ENCODE peak calls at places on chromosomes 13 and 19, in seven cellular contexts. One of them, this sample, is unnamed.

GRCh38 chr19:12872255-12872654 is 9.0 kb downstream of the DNASE2 start:
- DNase-seq in dorsolateral prefrontal cortex: no peak
- DNase-seq in OCI-LY7: no peak
- DNase-seq in uterus: no peak
- DNase-seq in adrenal gland: no peak
- DNase-seq in cardiac muscle cell: no peak
- DNase-seq in thoracic aorta: no peak
- DNase-seq in this sample: no peak

GRCh38 chr19:50190439-50190891 is 13.0 kb upstream of the MYH14 start:
- DNase-seq in thoracic aorta: no peak
- DNase-seq in OCI-LY7: no peak
- DNase-seq in adrenal gland: no peak
- DNase-seq in cardiac muscle cell: no peak
- DNase-seq in dorsolateral prefrontal cortex: no peak
- DNase-seq in uterus: no peak
- DNase-seq in this sample: no peak

GRCh38 chr13:107865643-107866006 is 349.7 kb downstream of the LIG4 start:
- DNase-seq in dorsolateral prefrontal cortex: no peak
- DNase-seq in adrenal gland: no peak
- DNase-seq in thoracic aorta: no peak
- DNase-seq in uterus: no peak
- DNase-seq in cardiac muscle cell: peak; percentile 29
- DNase-seq in OCI-LY7: no peak
- DNase-seq in this sample: no peak

GRCh38 chr13:102566513-102566912 is 30.3 kb upstream of the TPP2 start:
- DNase-seq in uterus: no peak
- DNase-seq in OCI-LY7: no peak
- DNase-seq in cardiac muscle cell: no peak
- DNase-seq in adrenal gland: no peak
- DNase-seq in dorsolateral prefrontal cortex: no peak
- DNase-seq in thoracic aorta: no peak
- DNase-seq in this sample: no peak

GRCh38 chr13:80276371-80277289 is 64.3 kb downstream of the SPRY2 start:
- DNase-seq in uterus: no peak
- DNase-seq in adrenal gland: no peak
- DNase-seq in dorsolateral prefrontal cortex: no peak
- DNase-seq in thoracic aorta: no peak
- DNase-seq in OCI-LY7: no peak
- DNase-seq in cardiac muscle cell: peak; percentile 33
- DNase-seq in this sample: no peak

GRCh38 chr19:2634228-2634951 is 68.1 kb downstream of the GNG7 start:
- DNase-seq in dorsolateral prefrontal cortex: no peak
- DNase-seq in thoracic aorta: peak; percentile 63
- DNase-seq in OCI-LY7: no peak
- DNase-seq in cardiac muscle cell: peak; percentile 88
- DNase-seq in uterus: no peak
- DNase-seq in adrenal gland: no peak
- DNase-seq in this sample: peak; percentile 65

GRCh38 chr13:73440296-73440895 is 381.6 kb downstream of the KLF5 start:
- DNase-seq in cardiac muscle cell: no peak
- DNase-seq in adrenal gland: no peak
- DNase-seq in thoracic aorta: no peak
- DNase-seq in uterus: no peak
- DNase-seq in dorsolateral prefrontal cortex: no peak
- DNase-seq in OCI-LY7: peak; percentile 25
- DNase-seq in this sample: no peak

GRCh38 chr13:55652657-55653056 is 1488.1 kb upstream of the PRR20A start:
- DNase-seq in dorsolateral prefrontal cortex: no peak
- DNase-seq in adrenal gland: no peak
- DNase-seq in uterus: no peak
- DNase-seq in OCI-LY7: no peak
- DNase-seq in cardiac muscle cell: no peak
- DNase-seq in thoracic aorta: no peak
- DNase-seq in this sample: no peak

GRCh38 chr13:100389617-100390016 is 199.0 kb downstream of the GGACT start:
- DNase-seq in dorsolateral prefrontal cortex: no peak
- DNase-seq in thoracic aorta: no peak
- DNase-seq in adrenal gland: no peak
- DNase-seq in cardiac muscle cell: no peak
- DNase-seq in uterus: no peak
- DNase-seq in OCI-LY7: no peak
- DNase-seq in this sample: no peak
- H3K27ac ChIP-seq in dorsolateral prefrontal cortex: no peak overlapping the region
- H3K27ac ChIP-seq in thoracic aorta: no peak overlapping the region
- H3K27ac ChIP-seq in adrenal gland: no peak overlapping the region
- H3K27ac ChIP-seq in cardiac muscle cell: no peak overlapping the region
- H3K27ac ChIP-seq in uterus: no peak overlapping the region
- H3K27ac ChIP-seq in OCI-LY7: no peak overlapping the region
- H3K27ac ChIP-seq in this sample: no peak overlapping the region

GRCh38 chr19:55777528-55777927 is 8.6 kb downstream of the RFPL4AL1 start:
- DNase-seq in OCI-LY7: peak; percentile 68
- DNase-seq in thoracic aorta: no peak
- DNase-seq in cardiac muscle cell: no peak
- DNase-seq in dorsolateral prefrontal cortex: no peak
- DNase-seq in adrenal gland: no peak
- DNase-seq in uterus: no peak
- DNase-seq in this sample: no peak
- TF ChIP-seq CTCF in OCI-LY7: peak; percentile 93
- TF ChIP-seq CTCF in thoracic aorta: no peak
- TF ChIP-seq CTCF in cardiac muscle cell: no peak
- TF ChIP-seq CTCF in dorsolateral prefrontal cortex: no peak
- TF ChIP-seq CTCF in adrenal gland: no peak
- TF ChIP-seq CTCF in uterus: no peak
- TF ChIP-seq CTCF in this sample: peak; percentile 16

DNA sequence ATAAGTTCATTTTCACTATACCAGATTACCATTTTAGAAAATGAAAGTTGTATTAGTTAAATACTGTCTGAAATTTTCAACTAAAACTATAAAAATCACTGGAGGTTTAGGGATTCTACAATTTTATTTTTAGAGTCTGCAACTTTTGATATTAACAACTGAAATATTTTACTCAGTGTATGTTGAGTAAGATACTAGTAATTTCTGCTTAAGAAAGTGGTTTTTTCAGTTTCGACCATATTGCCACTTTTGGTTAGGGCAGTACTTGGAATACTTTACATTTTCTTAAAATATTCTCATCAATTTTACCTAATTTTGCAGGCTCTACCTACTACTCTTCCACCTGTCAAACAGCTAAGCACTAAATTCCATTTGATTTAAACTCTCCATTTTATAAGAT is 59.6 kb downstream of the KCNRG start:
- DNase-seq in uterus: no peak
- DNase-seq in OCI-LY7: no peak
- DNase-seq in thoracic aorta: no peak
- DNase-seq in cardiac muscle cell: no peak
- DNase-seq in adrenal gland: no peak
- DNase-seq in dorsolateral prefrontal cortex: no peak
- DNase-seq in this sample: no peak
- H3K4me3 ChIP-seq in uterus: no peak overlapping the region
- H3K4me3 ChIP-seq in OCI-LY7: peak overlapping the region; percentile 96
- H3K4me3 ChIP-seq in thoracic aorta: peak overlapping the region; percentile 39
- H3K4me3 ChIP-seq in cardiac muscle cell: no peak overlapping the region
- H3K4me3 ChIP-seq in adrenal gland: no peak overlapping the region
- H3K4me3 ChIP-seq in dorsolateral prefrontal cortex: no peak overlapping the region
- H3K4me3 ChIP-seq in this sample: no peak overlapping the region

GRCh38 chr13:41580345-41580744 is 123.0 kb downstream of the RGCC start:
- DNase-seq in uterus: no peak
- DNase-seq in adrenal gland: no peak
- DNase-seq in thoracic aorta: no peak
- DNase-seq in dorsolateral prefrontal cortex: no peak
- DNase-seq in cardiac muscle cell: no peak
- DNase-seq in OCI-LY7: no peak
- DNase-seq in this sample: no peak
- H3K27ac ChIP-seq in uterus: no peak overlapping the region
- H3K27ac ChIP-seq in adrenal gland: no peak overlapping the region
- H3K27ac ChIP-seq in thoracic aorta: no peak overlapping the region
- H3K27ac ChIP-seq in dorsolateral prefrontal cortex: no peak overlapping the region
- H3K27ac ChIP-seq in cardiac muscle cell: no peak overlapping the region
- H3K27ac ChIP-seq in OCI-LY7: no peak overlapping the region
- H3K27ac ChIP-seq in this sample: no peak overlapping the region

DNA sequence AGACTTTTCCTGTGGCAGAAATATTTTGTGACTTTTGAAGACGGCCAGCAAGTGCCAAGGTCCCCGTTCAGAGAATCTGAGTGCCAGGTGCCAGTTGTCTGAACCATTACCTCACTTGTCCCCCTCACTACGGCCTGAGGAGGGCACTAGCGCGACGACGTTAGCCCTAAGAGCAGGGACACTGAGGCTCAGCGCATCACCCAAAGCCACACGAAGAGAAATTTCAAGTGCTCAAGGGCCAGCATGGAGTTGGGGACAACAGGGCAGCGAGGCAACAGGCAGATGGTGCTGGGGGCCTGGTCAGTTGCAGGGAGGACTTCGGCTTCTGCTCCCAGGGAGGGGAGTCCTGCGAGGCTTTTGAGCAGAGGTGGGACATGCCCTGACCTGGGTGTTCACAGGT is 9.5 kb upstream of the TYK2 start:
- DNase-seq in thoracic aorta: no peak
- DNase-seq in cardiac muscle cell: no peak
- DNase-seq in uterus: no peak
- DNase-seq in OCI-LY7: no peak
- DNase-seq in adrenal gland: no peak
- DNase-seq in dorsolateral prefrontal cortex: no peak
- DNase-seq in this sample: no peak
- TF ChIP-seq CTCF in thoracic aorta: no peak
- TF ChIP-seq CTCF in cardiac muscle cell: peak; percentile 27
- TF ChIP-seq CTCF in uterus: no peak
- TF ChIP-seq CTCF in OCI-LY7: peak; percentile 66
- TF ChIP-seq CTCF in adrenal gland: no peak
- TF ChIP-seq CTCF in dorsolateral prefrontal cortex: no peak
- TF ChIP-seq CTCF in this sample: no peak

This sample was measured in body of pancreas.